ENCODE peak calls at places on chromosome 12, in seven cellular contexts. F is breast epithelium, R is sigmoid colon, D is A549, T is testis, G is right lobe of liver, L is adrenal gland. A is an unnamed sample.

GRCh38 chr12:67795235-67795634 is 146.7 kb downstream of the DYRK2 start:
- DNase-seq in F (no peak), R (no peak), D (no peak), T (no peak), G (no peak), L (no peak), A (no peak)

GRCh38 chr12:108605000-108605689 is 7.3 kb upstream of the TMEM119 start:
- DNase-seq in F (no peak), R (no peak), D (no peak), T (no peak), G (no peak), L (no peak), A (no peak)

GRCh38 chr12:13044002-13044858 is at the start of gene FAM234B:
- DNase-seq in F (peak; percentile 27), R (peak; percentile 88), D (peak; percentile 74), T (peak; percentile 88), G (peak; percentile 83), L (peak; percentile 80), A (peak; percentile 84)

GRCh38 chr12:107731376-107731775 is 29.6 kb downstream of the PRDM4 start:
- DNase-seq in F (no peak), R (no peak), D (no peak), T (no peak), G (no peak), L (no peak), A (peak; percentile 73)

GRCh38 chr12:6644257-6644596 is 3.0 kb downstream of the ACRBP start:
- DNase-seq in F (no peak), R (no peak), D (no peak), T (no peak), G (no peak), L (no peak), A (no peak)

GRCh38 chr12:113862570-113863454 is 103.3 kb downstream of the RBM19 start:
- DNase-seq in F (no peak), R (no peak), D (peak; percentile 20), T (peak; percentile 48), G (no peak), L (no peak), A (no peak)

GRCh38 chr12:67430708-67431335 is 161.7 kb downstream of the CAND1 start:
- DNase-seq in F (no peak), R (peak; percentile 90), D (no peak), T (peak; percentile 77), G (peak; percentile 66), L (peak; percentile 29), A (peak; percentile 58)

GRCh38 chr12:12823308-12823707 is 10.2 kb downstream of the DDX47 start:
- DNase-seq in F (no peak), R (no peak), D (peak; percentile 70), T (no peak), G (no peak), L (no peak), A (no peak)

GRCh38 chr12:88993655-88994054 is 358.6 kb downstream of the DUSP6 start:
- DNase-seq in F (no peak), R (no peak), D (peak; percentile 69), T (no peak), G (no peak), L (no peak), A (no peak)

GRCh38 chr12:119902084-119902509 is 25.0 kb upstream of the CIT start:
- DNase-seq in F (peak; percentile 19), R (no peak), D (peak; percentile 88), T (peak; percentile 64), G (no peak), L (peak; percentile 67), A (peak; percentile 52)

GRCh38 chr12:104573-105081 is 38.1 kb downstream of the IQSEC3 start:
- DNase-seq in F (no peak), R (peak; percentile 49), D (no peak), T (peak; percentile 52), G (no peak), L (no peak), A (no peak)

GRCh38 chr12:47783821-47784819 is 11.1 kb downstream of the SLC48A1 start:
- DNase-seq in F (no peak), R (peak; percentile 66), D (no peak), T (no peak), G (peak; percentile 51), L (no peak), A (no peak)

GRCh38 chr12:103244596-103244995 is 251.2 kb downstream of the C12orf42 start:
- DNase-seq in F (no peak), R (no peak), D (no peak), T (no peak), G (no peak), L (no peak), A (no peak)

GRCh38 chr12:109483346-109483745 is 5.9 kb downstream of the UBE3B start:
- DNase-seq in F (no peak), R (no peak), D (no peak), T (no peak), G (no peak), L (no peak), A (no peak)

GRCh38 chr12:116376354-116377193 is 99.1 kb upstream of the MED13L start:
- DNase-seq in F (no peak), R (no peak), D (peak; percentile 95), T (no peak), G (peak; percentile 66), L (no peak), A (no peak)

GRCh38 chr12:42459336-42459847 is 130.2 kb downstream of the PRICKLE1 start:
- DNase-seq in F (no peak), R (no peak), D (no peak), T (no peak), G (no peak), L (no peak), A (no peak)

GRCh38 chr12:72872488-72872887 is 600.3 kb downstream of the TRHDE start:
- DNase-seq in F (no peak), R (no peak), D (no peak), T (no peak), G (no peak), L (no peak), A (no peak)

GRCh38 chr12:24743891-24744793 is 204.8 kb downstream of the BCAT1 start:
- DNase-seq in F (no peak), R (no peak), D (no peak), T (no peak), G (no peak), L (no peak), A (no peak)

GRCh38 chr12:10153271-10154144 is 18.4 kb downstream of the OLR1 start:
- DNase-seq in F (peak; percentile 47), R (peak; percentile 88), D (peak; percentile 78), T (peak; percentile 89), G (peak; percentile 76), L (peak; percentile 63), A (peak; percentile 77)

GRCh38 chr12:10154145-10154496 is 17.8 kb downstream of the OLR1 start:
- DNase-seq in F (no peak), R (no peak), D (no peak), T (no peak), G (no peak), L (no peak), A (no peak)

GRCh38 chr12:10147714-10148403 is 17.9 kb upstream of the CLEC7A start:
- DNase-seq in F (no peak), R (no peak), D (no peak), T (no peak), G (no peak), L (no peak), A (no peak)

GRCh38 chr12:10151621-10152020 is 20.3 kb downstream of the OLR1 start:
- DNase-seq in F (no peak), R (no peak), D (no peak), T (no peak), G (no peak), L (no peak), A (no peak)
- TF ChIP-seq POLR2A in F (no peak), R (no peak), D (no peak), T (no peak), G (no peak), L (no peak), A (no peak)

DNA sequence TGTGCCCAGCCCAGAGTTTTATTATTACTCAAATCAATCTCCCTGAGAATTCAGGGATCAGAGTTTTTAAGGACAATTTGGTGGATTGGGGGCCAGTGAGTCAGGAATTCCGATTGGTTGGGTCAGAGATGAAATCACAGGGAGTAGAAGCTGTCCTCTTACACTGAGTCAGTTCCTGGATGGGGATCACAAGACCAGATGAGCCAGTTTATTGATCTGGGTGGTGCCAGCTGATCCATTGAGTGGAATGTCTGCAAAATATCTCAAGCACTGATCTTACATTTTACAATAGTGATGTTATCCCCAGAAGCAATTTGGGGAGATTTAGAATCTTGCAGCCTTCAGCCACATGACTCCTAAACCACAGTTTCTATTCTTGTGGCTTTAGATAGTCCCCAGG is 89.1 kb upstream of the CNOT2 start:
- DNase-seq in F (no peak), R (no peak), D (no peak), T (no peak), G (no peak), L (no peak), A (no peak)
- H3K9me3 ChIP-seq in F (peaks cover 5% of the 10 kb centered on the region), R (no peaks in the 10 kb centered on the region), D (peaks cover 10% of the 10 kb centered on the region), T (no peaks in the 10 kb centered on the region), G (no peaks in the 10 kb centered on the region), L (no peaks in the 10 kb centered on the region), A (no peaks in the 10 kb centered on the region)

GRCh38 chr12:105569886-105570285 is 239.4 kb downstream of the C12orf75 start:
- DNase-seq in F (no peak), R (no peak), D (no peak), T (no peak), G (no peak), L (no peak), A (no peak)

GRCh38 chr12:105562727-105563072 is 232.2 kb downstream of the C12orf75 start:
- DNase-seq in F (no peak), R (no peak), D (peak; percentile 72), T (no peak), G (no peak), L (no peak), A (no peak)

GRCh38 chr12:105561981-105562726 is 231.7 kb downstream of the C12orf75 start:
- DNase-seq in F (peak; percentile 20), R (peak; percentile 76), D (peak; percentile 89), T (no peak), G (no peak), L (peak; percentile 16), A (no peak)

GRCh38 chr12:105570944-105571343 is 240.5 kb downstream of the C12orf75 start:
- DNase-seq in F (no peak), R (no peak), D (no peak), T (no peak), G (no peak), L (no peak), A (no peak)

DNA sequence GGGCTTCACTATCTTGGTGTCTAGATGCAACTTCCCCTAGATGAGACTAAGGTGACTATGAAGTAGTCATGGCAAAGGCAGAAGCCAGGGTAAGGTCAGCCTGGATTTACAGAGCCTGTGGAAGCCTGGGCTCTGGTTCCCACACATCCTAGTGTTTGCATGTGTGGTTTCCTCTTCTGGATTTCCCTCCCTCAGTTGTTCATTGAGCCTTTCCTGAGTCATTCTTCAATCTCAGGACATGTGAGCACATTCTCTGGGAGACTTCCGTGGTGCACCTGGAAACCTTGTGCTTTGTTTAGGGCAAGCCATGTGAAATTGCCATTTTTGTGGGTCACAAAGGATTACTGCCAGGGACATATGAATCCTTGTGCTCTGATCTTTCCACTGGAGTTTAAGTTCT is 236.6 kb downstream of the C12orf75 start:
- DNase-seq in F (no peak), R (no peak), D (no peak), T (no peak), G (no peak), L (no peak), A (no peak)
- TF ChIP-seq POLR2A in F (no peak), R (no peak), D (no peak), T (no peak), G (no peak), L (no peak), A (no peak)

DNA sequence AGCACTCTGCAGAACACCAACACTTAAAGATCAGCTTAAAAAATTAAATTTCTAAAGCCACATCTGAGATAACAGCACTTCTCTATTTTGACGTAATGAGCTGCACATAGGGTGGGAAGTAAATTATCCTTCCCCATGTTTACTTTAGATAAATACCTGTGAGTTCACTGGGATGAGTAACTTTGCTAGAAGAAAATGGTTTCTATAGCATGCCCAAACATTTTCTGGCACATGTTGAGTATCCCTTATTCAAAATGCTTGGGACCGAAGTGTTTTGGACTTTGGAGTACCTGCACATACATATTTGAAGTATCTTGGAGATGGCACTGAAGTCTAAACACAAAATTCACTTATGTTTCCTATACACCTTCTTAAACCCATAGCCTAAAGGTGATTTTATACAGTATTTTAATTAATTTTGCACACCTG is 6.6 kb downstream of the SLC38A2 start:
- DNase-seq in F (no peak), R (no peak), D (no peak), T (no peak), G (no peak), L (no peak), A (no peak)
- H3K9me3 ChIP-seq in F (no peaks in the 10 kb centered on the region), R (no peaks in the 10 kb centered on the region), D (no peaks in the 10 kb centered on the region), T (no peaks in the 10 kb centered on the region), G (no peaks in the 10 kb centered on the region), L (no peaks in the 10 kb centered on the region), A (no peaks in the 10 kb centered on the region)

A was measured in Peyer's patch.